ENCODE peak calls at places on chromosomes 2 and 18, in seven cellular contexts. U, D, N, J, M, X and V are unnamed samples.

GRCh38 chr2:54015809-54016703 is 45.3 kb upstream of the PSME4 start:
- DNase-seq in M (no peak), U (no peak), J (no peak), X (no peak), D (no peak), N (no peak), V (peak; percentile 36)

GRCh38 chr18:69897397-69898108 is 50.1 kb downstream of the CD226 start:
- DNase-seq in M (no peak), J (no peak), N (no peak), X (peak; percentile 50), U (no peak), D (no peak), V (no peak)

GRCh38 chr2:119086327-119086726 is 72.2 kb downstream of the C1QL2 start:
- DNase-seq in N (no peak), M (no peak), X (no peak), U (no peak), D (no peak), J (no peak), V (no peak)

GRCh38 chr18:45662468-45662867 is 47.2 kb downstream of the SLC14A2 start:
- DNase-seq in D (no peak), M (no peak), U (no peak), J (no peak), X (no peak), N (no peak), V (no peak)

GRCh38 chr2:182866461-182867369 is at the start of gene FRZB:
- DNase-seq in J (peak; percentile 90), X (peak; percentile 27), N (peak; percentile 37), M (peak; percentile 39), D (peak; percentile 50), U (peak; percentile 81), V (peak; percentile 84)

GRCh38 chr2:218063541-218064295 is 5.3 kb upstream of the RUFY4 start:
- DNase-seq in M (no peak), N (no peak), J (no peak), U (no peak), X (peak; percentile 41), D (no peak), V (no peak)

GRCh38 chr2:22124003-22124402 is 1000.2 kb downstream of the TDRD15 start:
- DNase-seq in J (no peak), D (no peak), X (no peak), N (no peak), M (no peak), U (peak; percentile 31), V (no peak)

GRCh38 chr18:74791501-74792188 is 194.0 kb downstream of the ZNF407 start:
- DNase-seq in J (no peak), M (no peak), D (no peak), U (no peak), N (no peak), X (no peak), V (no peak)

GRCh38 chr2:217742276-217742675 is 260.5 kb downstream of the TNS1 start:
- DNase-seq in M (no peak), J (no peak), N (no peak), X (no peak), D (no peak), U (no peak), V (no peak)

GRCh38 chr2:221527759-221528444 is 44.2 kb downstream of the EPHA4 start:
- DNase-seq in D (no peak), X (no peak), N (no peak), U (no peak), M (no peak), J (no peak), V (no peak)

GRCh38 chr2:41870948-41871522 is 176.8 kb upstream of the PKDCC start:
- DNase-seq in M (no peak), N (no peak), X (no peak), U (peak; percentile 82), J (no peak), D (no peak), V (no peak)

GRCh38 chr2:188986839-188987238 is 12.7 kb downstream of the COL3A1 start:
- DNase-seq in J (no peak), N (no peak), X (no peak), M (no peak), U (no peak), D (no peak), V (no peak)

DNA sequence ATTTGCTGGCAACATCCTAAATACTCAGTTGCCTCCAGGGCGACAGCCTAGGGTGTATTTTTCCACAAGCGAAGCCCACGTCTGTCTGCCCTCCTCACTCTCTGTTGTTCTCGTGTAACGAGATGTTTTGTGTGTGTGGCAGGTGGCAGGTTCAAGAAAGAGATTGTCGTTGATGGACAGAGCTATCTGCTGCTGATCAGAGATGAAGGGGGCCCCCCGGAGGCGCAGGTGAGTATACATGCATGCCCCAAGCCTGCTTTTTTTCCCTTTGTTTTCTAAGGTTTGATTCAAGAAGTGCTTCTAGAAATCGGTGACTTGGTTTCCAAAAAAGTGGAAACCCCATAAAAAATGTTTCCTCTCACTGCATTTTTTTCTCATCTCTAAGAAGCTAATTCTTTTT is 247.0 kb downstream of the AGAP1 start:
- DNase-seq in U (peak; percentile 84), D (no peak), N (no peak), X (no peak), J (no peak), M (no peak), V (no peak)
- TF ChIP-seq CTCF in U (peak; percentile 75), D (no peak), N (no peak), X (no peak), J (no peak), M (peak; percentile 21), V (no peak)

GRCh38 chr2:64859208-64860161 is 129.7 kb upstream of the SLC1A4 start:
- DNase-seq in M (peak; percentile 34), U (peak; percentile 81), D (peak; percentile 66), N (peak; percentile 79), J (peak; percentile 97), X (peak; percentile 87), V (peak; percentile 90)
- TF ChIP-seq CTCF in M (peak; percentile 33), U (no peak), D (no peak), N (no peak), J (no peak), X (no peak), V (peak; percentile 12)

GRCh38 chr2:132582360-132582759 is 87.6 kb downstream of the LYPD1 start:
- DNase-seq in J (no peak), U (no peak), N (no peak), X (no peak), D (no peak), M (no peak), V (no peak)
- TF ChIP-seq CTCF in J (no peak), U (no peak), N (no peak), X (no peak), D (no peak), M (no peak), V (no peak)

DNA sequence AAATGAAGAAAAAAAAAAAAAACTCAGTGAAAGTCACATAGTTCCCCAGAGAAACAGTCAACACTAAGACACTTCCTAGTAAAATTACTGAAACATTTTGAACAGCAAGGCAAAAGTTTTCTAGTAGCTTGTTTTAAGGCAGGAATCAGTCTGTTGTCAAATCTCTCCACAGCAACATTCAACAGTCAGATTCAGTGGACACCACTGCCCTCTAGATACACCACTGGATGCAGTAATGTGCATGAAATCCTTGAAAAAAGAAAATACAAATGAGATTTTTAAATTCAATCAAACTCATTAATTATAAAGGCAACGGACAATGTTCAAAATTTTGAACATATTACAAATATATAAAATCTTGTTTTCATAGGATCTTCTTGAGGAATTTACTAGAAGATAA is 46.4 kb downstream of the GRB14 start:
- DNase-seq in X (no peak), N (no peak), J (no peak), D (no peak), M (no peak), U (no peak), V (no peak)
- TF ChIP-seq CTCF in X (no peak), N (no peak), J (no peak), D (no peak), M (no peak), U (peak; percentile 5), V (no peak)

DNA sequence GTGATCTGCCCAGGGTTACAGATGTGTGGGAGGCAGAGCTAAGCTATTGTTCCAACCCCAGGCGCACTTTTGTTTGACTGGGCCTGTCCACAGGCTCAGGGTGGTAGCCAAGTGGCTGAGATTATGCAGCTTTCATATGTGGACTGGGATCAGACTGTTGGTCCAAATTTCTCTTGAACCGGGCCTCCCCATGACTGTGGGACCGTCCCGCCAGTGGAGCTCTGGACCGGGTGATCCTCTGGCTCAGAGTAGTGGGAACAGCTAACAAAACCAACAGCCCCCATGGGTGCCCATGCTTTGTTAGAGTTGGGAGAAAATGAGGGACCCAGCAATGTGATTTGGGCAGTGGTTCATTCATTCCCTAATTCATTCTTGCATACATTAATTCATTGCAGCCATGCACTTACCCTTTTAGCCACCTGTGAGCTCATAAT is 86.8 kb upstream of the HS6ST1 start:
- DNase-seq in M (no peak), U (no peak), D (peak; percentile 6), N (no peak), X (no peak), J (peak; percentile 49), V (no peak)
- TF ChIP-seq CTCF in M (no peak), U (no peak), D (no peak), N (no peak), X (no peak), J (no peak), V (no peak)

GRCh38 chr2:172929644-172930043 is 146.0 kb upstream of the MAP3K20 start:
- DNase-seq in U (no peak), X (no peak), M (no peak), D (no peak), N (no peak), J (no peak), V (no peak)

GRCh38 chr2:172928754-172929153 is 146.9 kb upstream of the MAP3K20 start:
- DNase-seq in X (no peak), N (no peak), D (no peak), M (no peak), J (no peak), U (no peak), V (no peak)

GRCh38 chr2:172931256-172931894 is 144.3 kb upstream of the MAP3K20 start:
- DNase-seq in U (peak; percentile 64), X (no peak), N (no peak), J (no peak), M (no peak), D (no peak), V (peak; percentile 29)

GRCh38 chr2:172930871-172931255 is 144.8 kb upstream of the MAP3K20 start:
- DNase-seq in D (no peak), X (no peak), N (no peak), J (no peak), M (no peak), U (no peak), V (no peak)

GRCh38 chr2:172931923-172932520 is 143.6 kb upstream of the MAP3K20 start:
- DNase-seq in N (peak; percentile 56), D (no peak), X (peak; percentile 33), M (peak; percentile 47), J (peak; percentile 70), U (peak; percentile 86), V (peak; percentile 70)
- TF ChIP-seq CTCF in N (peak; percentile 77), D (peak; percentile 71), X (peak; percentile 70), M (peak; percentile 73), J (peak; percentile 69), U (peak; percentile 82), V (peak; percentile 80)

GRCh38 chr18:28584726-28585125 is 407.8 kb upstream of the CDH2 start:
- DNase-seq in M (no peak), U (peak; percentile 81), N (no peak), D (no peak), J (no peak), X (no peak), V (no peak)
- TF ChIP-seq CTCF in M (no peak), U (no peak), N (no peak), D (no peak), J (no peak), X (no peak), V (no peak)

GRCh38 chr2:166700079-166700478 is 188.2 kb upstream of the XIRP2 start:
- DNase-seq in X (no peak), D (no peak), M (no peak), U (peak; percentile 2), N (no peak), J (no peak), V (no peak)
- TF ChIP-seq CTCF in X (no peak), D (no peak), M (peak; percentile 51), U (no peak), N (no peak), J (peak; percentile 27), V (no peak)